ENCODE peak calls at places on chromosomes 12 and 14, in nine cellular contexts. Q is psoas muscle, V is GM12865, D is HL-60, A is lung, F is mucosa of descending colon, K is GM06990, Z is astrocyte of the spinal cord, Y is AG04450. P is an unnamed sample.

GRCh38 chr14:37625597-37626595 is 30.5 kb downstream of the TTC6 start:
- DNase-seq in Q (no peak), V (no peak), D (no peak), A (no peak), F (no peak), K (no peak), Z (peak; percentile 53), Y (no peak), P (no peak)

GRCh38 chr12:48118491-48118890 is 673 bp upstream of the PFKM start:
- DNase-seq in Q (no peak), V (no peak), D (no peak), A (no peak), F (no peak), K (no peak), Z (no peak), Y (no peak), P (no peak)

GRCh38 chr12:93990832-93991748 is 157.3 kb upstream of the PLXNC1 start:
- DNase-seq in Q (peak; percentile 62), V (no peak), D (no peak), A (no peak), F (no peak), K (no peak), Z (peak; percentile 62), Y (no peak), P (no peak)

GRCh38 chr14:63243646-63244045 is 39.4 kb downstream of the RHOJ start:
- DNase-seq in Q (no peak), V (no peak), D (no peak), A (no peak), F (no peak), K (no peak), Z (no peak), Y (no peak), P (no peak)

GRCh38 chr14:58572092-58572853 is 65.5 kb upstream of the DACT1 start:
- DNase-seq in Q (no peak), V (no peak), D (no peak), A (no peak), F (no peak), K (no peak), Z (peak; percentile 44), Y (peak; percentile 47), P (peak; percentile 80)

GRCh38 chr12:130141901-130142683 is 20.2 kb upstream of the FZD10 start:
- DNase-seq in Q (peak; percentile 18), V (no peak), D (no peak), A (no peak), F (no peak), K (no peak), Z (no peak), Y (no peak), P (no peak)

GRCh38 chr14:63039800-63040380 is 5.4 kb downstream of the KCNH5 start:
- DNase-seq in Q (no peak), V (peak; percentile 10), D (no peak), A (no peak), F (no peak), K (no peak), Z (peak; percentile 74), Y (peak; percentile 59), P (peak; percentile 15)

GRCh38 chr12:51744235-51744634 is 104.3 kb downstream of the FIGNL2 start:
- DNase-seq in Q (no peak), V (no peak), D (no peak), A (no peak), F (no peak), K (no peak), Z (peak; percentile 20), Y (no peak), P (no peak)

GRCh38 chr12:89278169-89278568 is 74.1 kb downstream of the DUSP6 start:
- DNase-seq in Q (no peak), V (no peak), D (no peak), A (no peak), F (no peak), K (no peak), Z (no peak), Y (no peak), P (no peak)

GRCh38 chr12:123401753-123402683 is 18.1 kb downstream of the KMT5A start:
- DNase-seq in Q (no peak), V (no peak), D (peak; percentile 76), A (no peak), F (no peak), K (no peak), Z (no peak), Y (no peak), P (no peak)

GRCh38 chr14:30266290-30266689 is 292.7 kb upstream of the G2E3 start:
- DNase-seq in Q (no peak), V (no peak), D (no peak), A (no peak), F (no peak), K (no peak), Z (no peak), Y (no peak), P (no peak)

GRCh38 chr12:10354502-10354901 is 35.3 kb downstream of the KLRK1 start:
- DNase-seq in Q (no peak), V (no peak), D (no peak), A (no peak), F (no peak), K (no peak), Z (peak; percentile 55), Y (no peak), P (no peak)

GRCh38 chr14:101731187-101732080 is 30.1 kb upstream of the PPP2R5C start:
- DNase-seq in Q (no peak), V (peak; percentile 59), D (peak; percentile 96), A (peak; percentile 88), F (peak; percentile 93), K (peak; percentile 44), Z (peak; percentile 83), Y (no peak), P (peak; percentile 88)
- H3K4me3 ChIP-seq in Q (no peak overlapping the region), V (no peak overlapping the region), D (no peak overlapping the region), A (no peak overlapping the region), F (no peak overlapping the region), K (no peak overlapping the region), Z (no peak overlapping the region), Y (no peak overlapping the region), P (peak overlapping the region; percentile 10)

DNA sequence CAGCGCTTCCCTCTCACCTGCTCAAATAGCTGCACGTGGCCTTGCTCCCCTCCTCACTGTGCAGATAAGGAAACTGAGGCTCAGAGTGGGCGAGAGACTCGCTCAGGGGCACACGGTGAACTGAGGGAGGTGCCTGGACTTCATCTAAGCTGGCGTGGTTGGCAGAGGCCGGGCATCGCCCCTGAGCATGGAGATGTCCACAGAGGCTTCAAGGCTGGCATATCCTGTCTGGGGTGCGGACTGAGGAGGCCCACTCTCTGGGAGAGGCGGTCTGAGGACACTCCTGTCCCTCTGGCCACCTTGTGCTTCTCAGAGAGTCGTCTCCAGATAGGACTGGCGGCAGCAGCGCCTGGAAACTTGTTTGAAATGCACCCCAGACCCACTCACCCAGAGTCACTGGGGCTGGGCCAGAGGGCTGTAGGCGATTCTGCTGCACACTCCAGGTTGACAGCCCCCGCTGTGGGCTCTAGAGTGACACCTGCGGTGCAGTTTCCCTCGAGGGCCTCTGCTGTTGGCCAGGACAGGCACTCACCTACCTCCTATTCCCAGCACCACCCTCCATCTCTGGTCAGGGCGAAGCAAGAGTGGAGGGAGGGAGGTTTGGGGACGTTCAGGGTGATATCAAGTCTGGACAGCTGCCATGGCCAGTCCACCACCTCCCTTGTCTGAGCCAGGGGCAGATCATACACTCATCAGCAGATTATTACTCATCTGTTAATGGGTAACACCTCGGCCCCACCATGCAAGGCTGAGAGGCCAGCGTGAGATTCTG is 11.2 kb upstream of the LBHD2 start:
- DNase-seq in Q (no peak), V (no peak), D (no peak), A (no peak), F (peak; percentile 54), K (no peak), Z (no peak), Y (no peak), P (peak; percentile 88)
- TF ChIP-seq CTCF in Q (no peak), V (no peak), D (no peak), A (no peak), F (no peak), K (peak; percentile 3), Z (no peak), Y (no peak), P (peak; percentile 13)

DNA sequence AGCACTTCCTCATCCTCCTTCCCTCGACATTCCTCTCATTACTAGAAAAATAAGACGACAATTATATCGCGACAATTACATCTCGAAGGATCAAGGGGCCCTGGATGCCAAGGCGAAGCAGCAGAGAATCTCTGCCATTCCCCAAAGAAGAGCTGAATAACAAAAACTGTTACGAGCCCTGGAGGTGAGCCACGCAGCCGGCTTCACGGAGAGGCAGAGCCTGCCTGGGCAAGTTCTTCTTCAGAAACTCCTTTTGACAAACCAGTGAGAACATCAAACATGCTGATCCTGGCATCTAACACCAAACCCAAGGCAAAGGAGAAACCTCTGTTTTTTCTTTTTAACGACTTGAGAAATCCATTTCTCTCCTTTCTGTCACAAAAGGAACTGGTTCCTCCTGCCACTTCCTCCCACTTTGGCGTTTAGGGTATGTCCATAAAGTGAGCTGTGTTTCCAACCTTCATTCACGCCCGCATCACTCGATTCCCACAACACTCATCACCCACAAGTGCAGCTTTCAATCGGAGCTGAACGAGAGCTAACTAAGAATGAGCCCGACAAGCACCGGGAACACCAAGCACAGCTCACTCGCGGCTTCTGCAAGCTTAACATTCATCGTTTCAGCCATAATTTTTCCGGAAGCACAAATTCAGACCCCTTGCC is 21.5 kb downstream of the CCDC88C start:
- DNase-seq in Q (no peak), V (no peak), D (peak; percentile 52), A (no peak), F (peak; percentile 49), K (no peak), Z (no peak), Y (no peak), P (no peak)
- H3K4me3 ChIP-seq in Q (no peak overlapping the region), V (no peak overlapping the region), D (no peak overlapping the region), A (no peak overlapping the region), F (no peak overlapping the region), K (no peak overlapping the region), Z (no peak overlapping the region), Y (no peak overlapping the region), P (no peak overlapping the region)

GRCh38 chr12:69545081-69545480 is 40.2 kb upstream of the CCT2 start:
- DNase-seq in Q (no peak), V (no peak), D (no peak), A (no peak), F (no peak), K (no peak), Z (no peak), Y (no peak), P (no peak)

GRCh38 chr12:69544087-69544486 is 41.2 kb upstream of the CCT2 start:
- DNase-seq in Q (no peak), V (no peak), D (no peak), A (no peak), F (no peak), K (no peak), Z (no peak), Y (no peak), P (no peak)

GRCh38 chr12:69540606-69541386 is 44.5 kb upstream of the CCT2 start:
- DNase-seq in Q (no peak), V (no peak), D (no peak), A (no peak), F (no peak), K (no peak), Z (peak; percentile 73), Y (peak; percentile 27), P (no peak)
- TF ChIP-seq CTCF in Q (no peak), V (no peak), D (no peak), A (no peak), F (no peak), K (no peak), Z (no peak), Y (peak; percentile 18), P (no peak)

P was measured in epithelial cell of proximal tubule.